ENCODE peak calls at places on chromosomes 11 and 22, in nine cellular contexts. F is ovary; L is transverse colon; J is effector memory CD4-positive, alpha-beta T cell; D is cardiac muscle cell; M is K562; A is psoas muscle; R is right lobe of liver; Y is mammary epithelial cell. Z is an unnamed sample.

GRCh38 chr22:41285441-41285819 is 557 bp downstream of the RANGAP1 start:
- DNase-seq in F (peak; percentile 67), L (peak; percentile 68), J (peak; percentile 82), D (peak; percentile 77), M (peak; percentile 69), A (peak; percentile 74), R (no peak), Y (peak; percentile 95), Z (peak; percentile 72)

GRCh38 chr11:118996926-118997626 is 862 bp upstream of the CENATAC start:
- DNase-seq in F (no peak), L (no peak), J (no peak), D (peak; percentile 29), M (peak; percentile 56), A (no peak), R (no peak), Y (peak; percentile 16), Z (peak; percentile 59)

GRCh38 chr11:46674463-46675287 is 25.7 kb downstream of the ARHGAP1 start:
- DNase-seq in F (peak; percentile 58), L (peak; percentile 54), J (no peak), D (peak; percentile 61), M (peak; percentile 45), A (no peak), R (no peak), Y (no peak), Z (peak; percentile 45)

GRCh38 chr22:44672632-44673031 is 29.4 kb upstream of the PRR5 start:
- DNase-seq in F (no peak), L (no peak), J (no peak), D (no peak), M (no peak), A (peak; percentile 34), R (no peak), Y (no peak), Z (no peak)

GRCh38 chr22:38271927-38272372 is 860 bp downstream of the TMEM184B start:
- DNase-seq in F (no peak), L (peak; percentile 69), J (no peak), D (no peak), M (no peak), A (no peak), R (peak; percentile 65), Y (peak; percentile 60), Z (no peak)

GRCh38 chr11:10398525-10398924 is 56.5 kb upstream of the AMPD3 start:
- DNase-seq in F (no peak), L (peak; percentile 38), J (no peak), D (no peak), M (no peak), A (no peak), R (no peak), Y (no peak), Z (no peak)

GRCh38 chr11:65557280-65558001 is 718 bp downstream of the LTBP3 start:
- DNase-seq in F (peak; percentile 75), L (no peak), J (no peak), D (no peak), M (peak; percentile 63), A (peak; percentile 61), R (no peak), Y (no peak), Z (no peak)

GRCh38 chr11:46521947-46522681 is 71.7 kb downstream of the AMBRA1 start:
- DNase-seq in F (no peak), L (no peak), J (no peak), D (peak; percentile 21), M (no peak), A (no peak), R (no peak), Y (no peak), Z (no peak)

GRCh38 chr11:44085330-44085729 is 10.1 kb upstream of the EXT2 start:
- DNase-seq in F (no peak), L (no peak), J (no peak), D (no peak), M (no peak), A (no peak), R (no peak), Y (no peak), Z (no peak)

GRCh38 chr11:34278708-34279297 is 79.0 kb downstream of the ABTB2 start:
- DNase-seq in F (no peak), L (no peak), J (no peak), D (no peak), M (no peak), A (no peak), R (peak; percentile 85), Y (no peak), Z (no peak)

GRCh38 chr22:42065408-42066132 is 5.0 kb downstream of the NAGA start:
- DNase-seq in F (no peak), L (no peak), J (no peak), D (no peak), M (no peak), A (no peak), R (peak; percentile 60), Y (no peak), Z (no peak)

GRCh38 chr11:85137597-85137996 is 489.5 kb downstream of the DLG2 start:
- DNase-seq in F (no peak), L (no peak), J (no peak), D (no peak), M (no peak), A (no peak), R (peak; percentile 75), Y (no peak), Z (no peak)

GRCh38 chr11:65041206-65042035 is at the start of gene SAC3D1:
- DNase-seq in F (no peak), L (peak; percentile 73), J (peak; percentile 38), D (no peak), M (peak; percentile 82), A (no peak), R (peak; percentile 81), Y (no peak), Z (no peak)

GRCh38 chr11:57885298-57886035 is 123.9 kb downstream of the CTNND1 start:
- DNase-seq in F (no peak), L (no peak), J (no peak), D (peak; percentile 11), M (no peak), A (no peak), R (no peak), Y (peak; percentile 36), Z (no peak)

GRCh38 chr11:75547617-75548054 is 14.4 kb upstream of the SERPINH1 start:
- DNase-seq in F (peak; percentile 81), L (peak; percentile 72), J (no peak), D (peak; percentile 82), M (peak; percentile 82), A (peak; percentile 76), R (peak; percentile 69), Y (no peak), Z (no peak)

GRCh38 chr11:31340903-31341572 is 28.5 kb downstream of the DCDC1 start:
- DNase-seq in F (no peak), L (no peak), J (no peak), D (peak; percentile 50), M (peak; percentile 20), A (no peak), R (no peak), Y (peak; percentile 18), Z (peak; percentile 9)

GRCh38 chr11:122731500-122731913 is 76.0 kb downstream of the UBASH3B start:
- DNase-seq in F (no peak), L (no peak), J (no peak), D (peak; percentile 72), M (no peak), A (no peak), R (no peak), Y (no peak), Z (no peak)
- H3K4me1 ChIP-seq in F (no peaks in the 10 kb centered on the region), L (peaks cover 6% of the 10 kb centered on the region), J (peaks cover 46% of the 10 kb centered on the region), D (no peaks in the 10 kb centered on the region), M (no peaks in the 10 kb centered on the region), A (no peaks in the 10 kb centered on the region), R (no peaks in the 10 kb centered on the region), Y (peaks cover 16% of the 10 kb centered on the region), Z (peaks cover 23% of the 10 kb centered on the region)

DNA sequence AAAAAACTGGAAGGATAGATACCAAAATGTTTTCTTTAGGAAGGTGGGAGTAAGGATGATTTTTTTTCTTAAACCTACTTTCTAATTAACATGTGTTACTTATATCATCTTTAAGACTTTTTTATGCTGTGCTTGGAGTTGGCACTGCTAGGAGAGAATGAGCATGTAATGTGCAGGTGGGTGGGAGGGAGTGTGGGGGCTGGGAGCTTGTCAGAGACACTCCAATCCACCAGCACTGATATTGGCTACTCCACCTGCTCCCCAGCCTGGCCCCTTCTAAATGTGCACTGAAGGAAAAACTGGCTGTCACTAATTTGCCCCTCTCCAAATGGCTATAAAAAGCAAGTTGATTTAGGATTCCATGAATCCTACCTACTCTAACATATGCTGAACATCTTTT is 44.4 kb upstream of the BMAL1 start:
- DNase-seq in F (no peak), L (no peak), J (no peak), D (no peak), M (no peak), A (no peak), R (no peak), Y (no peak), Z (no peak)
- H3K27ac ChIP-seq in F (no peak overlapping the region), L (no peak overlapping the region), J (no peak overlapping the region), D (no peak overlapping the region), M (no peak overlapping the region), A (no peak overlapping the region), R (no peak overlapping the region), Y (no peak overlapping the region), Z (no peak overlapping the region)

DNA sequence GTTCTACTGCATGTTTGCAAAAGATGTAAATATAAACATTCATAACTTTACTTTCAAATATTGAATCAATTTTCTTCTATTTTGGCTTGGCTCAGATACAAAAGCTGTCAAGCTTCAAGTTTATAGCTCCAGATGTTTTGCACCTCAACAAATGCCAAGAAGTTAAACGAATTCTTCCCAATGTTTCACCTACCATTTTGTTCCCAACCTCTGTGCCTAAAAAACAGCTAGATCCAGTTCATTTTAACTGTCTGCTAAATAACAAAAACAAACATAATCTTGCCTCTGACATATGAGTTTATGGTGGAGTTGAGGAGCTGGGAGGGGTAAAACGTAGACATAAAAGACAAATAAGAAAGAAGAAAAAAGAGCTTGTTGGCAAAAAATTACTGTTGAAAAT is 76.4 kb downstream of the RAB30 start:
- DNase-seq in F (no peak), L (no peak), J (no peak), D (no peak), M (no peak), A (no peak), R (no peak), Y (no peak), Z (no peak)
- H3K4me1 ChIP-seq in F (peaks cover 9% of the 10 kb centered on the region), L (peaks cover 34% of the 10 kb centered on the region), J (no peaks in the 10 kb centered on the region), D (peaks cover 8% of the 10 kb centered on the region), M (peaks cover 20% of the 10 kb centered on the region), A (peaks cover 58% of the 10 kb centered on the region), R (no peaks in the 10 kb centered on the region), Y (peaks cover 3% of the 10 kb centered on the region), Z (no peaks in the 10 kb centered on the region)

GRCh38 chr11:13462928-13463778 is at the start of gene BTBD10:
- DNase-seq in F (peak; percentile 95), L (peak; percentile 95), J (peak; percentile 84), D (peak; percentile 96), M (peak; percentile 95), A (peak; percentile 96), R (peak; percentile 95), Y (peak; percentile 93), Z (peak; percentile 94)

GRCh38 chr11:13461291-13461690 is 1.7 kb downstream of the BTBD10 start:
- DNase-seq in F (no peak), L (no peak), J (no peak), D (no peak), M (no peak), A (no peak), R (no peak), Y (no peak), Z (no peak)

GRCh38 chr11:13463779-13464290 is 813 bp upstream of the BTBD10 start:
- DNase-seq in F (no peak), L (no peak), J (no peak), D (no peak), M (no peak), A (no peak), R (no peak), Y (no peak), Z (no peak)

GRCh38 chr11:13465909-13466371 is 2.9 kb upstream of the BTBD10 start:
- DNase-seq in F (no peak), L (no peak), J (no peak), D (peak; percentile 63), M (peak; percentile 11), A (no peak), R (no peak), Y (no peak), Z (peak; percentile 13)

GRCh38 chr11:13462311-13462927 is 603 bp downstream of the BTBD10 start:
- DNase-seq in F (no peak), L (peak; percentile 78), J (peak; percentile 36), D (peak; percentile 24), M (peak; percentile 51), A (peak; percentile 78), R (peak; percentile 68), Y (peak; percentile 82), Z (peak; percentile 42)
- H3K27ac ChIP-seq in F (peak overlapping the region; percentile 4), L (peak overlapping the region; percentile 90), J (peak overlapping the region; percentile 86), D (peak overlapping the region; percentile 84), M (peak overlapping the region; percentile 79), A (peak overlapping the region; percentile 84), R (peak overlapping the region; percentile 54), Y (peak overlapping the region; percentile 80), Z (peak overlapping the region; percentile 96)